ENCODE peak calls at places on chromosome 16, in seven cellular contexts. A, V, I, L, Z, T and D are unnamed samples. For H3K9me3, the result is how much of the 10 kb centered on the place peaks cover.

GRCh38 chr16:70433456-70434103 is 5.3 kb downstream of the ST3GAL2 start:
- DNase-seq in A (no peak), V (no peak), I (no peak), L (peak), Z (peak), T (peak), D (peak)

GRCh38 chr16:21159281-21159951 is 942 bp downstream of the LDAF1 start:
- DNase-seq in A (no peak), V (peak), I (no peak), L (peak), Z (peak), T (peak), D (peak)

GRCh38 chr16:89122322-89122831 is 28.7 kb downstream of the ACSF3 start:
- DNase-seq in A (no peak), V (no peak), I (no peak), L (no peak), Z (no peak), T (peak), D (peak)

GRCh38 chr16:6880263-6880662 is 452.4 kb upstream of the RBFOX1 start:
- DNase-seq in A (no peak), V (no peak), I (no peak), L (no peak), Z (no peak), T (no peak), D (no peak)

GRCh38 chr16:77618011-77618410 is 104.3 kb upstream of the NUDT7 start:
- DNase-seq in A (no peak), V (no peak), I (no peak), L (peak), Z (no peak), T (no peak), D (no peak)

GRCh38 chr16:57383276-57384247 is 11.3 kb downstream of the CX3CL1 start:
- DNase-seq in A (no peak), V (no peak), I (no peak), L (no peak), Z (peak), T (no peak), D (peak)

GRCh38 chr16:67173323-67173722 is 3.0 kb downstream of the NOL3 start:
- DNase-seq in A (no peak), V (no peak), I (no peak), L (no peak), Z (no peak), T (no peak), D (no peak)

GRCh38 chr16:62899737-62900136 is 863.5 kb upstream of the CDH8 start:
- DNase-seq in A (no peak), V (no peak), I (no peak), L (no peak), Z (no peak), T (no peak), D (no peak)

GRCh38 chr16:87979352-87979751 is 28.1 kb downstream of the BANP start:
- DNase-seq in A (no peak), V (no peak), I (no peak), L (no peak), Z (no peak), T (no peak), D (no peak)

GRCh38 chr16:56999409-57000270 is 10.3 kb downstream of the NLRC5 start:
- DNase-seq in A (no peak), V (no peak), I (no peak), L (no peak), Z (no peak), T (no peak), D (no peak)

GRCh38 chr16:24995033-24995432 is 20.1 kb downstream of the ARHGAP17 start:
- DNase-seq in A (no peak), V (no peak), I (no peak), L (no peak), Z (no peak), T (no peak), D (no peak)

DNA sequence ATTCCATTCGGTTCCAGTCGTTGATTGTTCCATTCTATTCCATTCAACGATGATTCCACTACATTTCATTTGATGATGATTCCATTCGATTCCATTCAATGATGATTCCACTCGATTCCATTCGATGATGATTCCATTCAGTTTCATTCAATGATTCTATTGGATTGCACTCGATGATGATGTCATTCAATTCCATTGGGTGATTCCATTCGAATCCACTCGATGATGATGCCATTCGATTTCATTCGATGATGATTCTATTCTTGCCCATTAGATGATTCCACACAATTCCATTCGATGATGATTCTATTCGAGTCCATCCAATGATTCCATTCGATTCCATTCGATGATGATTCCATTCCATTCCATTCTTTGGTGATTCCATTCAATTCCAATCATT is 1283.7 kb downstream of the TP53TG3F start:
- DNase-seq in A (no peak), V (no peak), I (no peak), L (no peak), Z (no peak), T (no peak), D (no peak)
- H3K9me3 ChIP-seq in A (under half), V (under half), I (half or more), L (under half), Z (under half), T (half or more), D (under half)

GRCh38 chr16:85626191-85626951 is 13.2 kb downstream of the GSE1 start:
- DNase-seq in A (no peak), V (peak), I (no peak), L (no peak), Z (no peak), T (no peak), D (no peak)
- H3K4me2 ChIP-seq in A (peak), V (peak), I (no peak), L (no peak), Z (no peak), T (no peak), D (no peak)

GRCh38 chr16:35711958-35712357 is 2252.5 kb downstream of the TP53TG3F start:
- DNase-seq in A (no peak), V (no peak), I (no peak), L (no peak), Z (no peak), T (no peak), D (no peak)
- H3K9me3 ChIP-seq in A (half or more), V (under half), I (under half), L (under half), Z (under half), T (under half), D (under half)

DNA sequence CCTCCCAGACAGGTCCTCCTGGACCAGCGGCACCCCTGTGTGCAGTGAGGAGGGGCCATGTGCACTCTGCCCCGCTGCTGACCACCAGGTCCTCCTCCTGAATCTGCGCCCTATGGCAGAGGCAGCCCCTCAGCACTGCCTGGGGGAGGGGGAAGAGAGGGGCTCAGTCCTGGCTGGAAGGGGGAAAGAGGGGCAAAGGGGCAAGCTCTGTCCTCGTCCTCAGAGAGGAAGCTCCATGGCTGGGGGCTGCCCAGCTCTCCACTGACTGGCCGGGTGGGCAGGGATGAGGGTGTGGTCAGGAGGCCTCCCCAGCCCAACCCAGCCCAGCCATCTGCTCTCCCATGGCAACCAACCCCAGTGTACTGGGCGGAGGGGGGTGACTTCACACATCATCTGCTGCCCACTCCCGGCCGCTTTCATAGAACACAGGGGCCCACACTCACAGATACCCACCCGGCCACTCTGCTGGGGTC is 5.5 kb upstream of the BCAR1 start:
- DNase-seq in A (no peak), V (peak), I (no peak), L (peak), Z (peak), T (no peak), D (peak)
- H3K4me2 ChIP-seq in A (peak), V (peak), I (peak), L (no peak), Z (peak), T (no peak), D (peak)

DNA sequence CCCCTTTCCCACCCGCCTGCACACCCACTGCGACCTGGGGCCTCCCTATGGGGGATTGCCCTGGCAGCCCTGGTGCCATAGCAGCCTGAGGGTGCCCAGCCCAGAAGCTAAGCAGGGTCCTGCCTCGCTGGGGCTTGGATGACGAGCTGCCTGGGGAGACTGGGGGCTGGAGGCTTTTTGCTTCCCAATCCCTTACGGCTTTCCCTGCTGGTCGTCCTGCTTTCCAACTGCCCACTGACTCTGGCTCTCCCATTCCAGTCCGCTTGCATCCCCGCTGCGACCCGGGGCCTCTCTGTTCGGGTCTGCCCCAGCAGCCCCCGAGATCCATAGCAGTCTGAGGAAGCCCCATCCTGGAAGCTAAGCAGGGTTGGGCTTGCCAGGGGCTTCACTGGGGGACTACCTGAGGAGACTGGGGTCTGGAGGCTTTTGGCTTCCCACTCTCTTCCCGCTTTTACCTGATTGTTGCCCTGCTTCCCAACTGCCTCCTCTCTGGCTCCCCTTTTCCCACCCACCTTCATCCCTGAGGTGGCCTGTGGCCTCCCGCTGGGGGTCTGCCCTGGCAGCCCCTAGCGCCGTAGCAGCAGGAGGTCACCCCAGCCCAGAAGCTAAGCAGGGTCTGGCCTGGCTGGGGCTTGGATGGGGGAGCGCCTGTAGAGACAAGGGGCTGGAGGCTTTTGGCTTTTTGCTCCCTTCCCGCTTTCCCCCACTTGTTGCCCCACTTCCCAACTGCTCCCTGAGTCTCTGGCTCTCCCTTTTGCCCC is 2292.8 kb downstream of the TP53TG3F start:
- DNase-seq in A (no peak), V (no peak), I (no peak), L (no peak), Z (no peak), T (no peak), D (peak)
- H3K9me3 ChIP-seq in A (half or more), V (under half), I (under half), L (under half), Z (under half), T (under half), D (under half)

GRCh38 chr16:23252310-23252709 is 49.8 kb upstream of the SCNN1B start:
- DNase-seq in A (no peak), V (no peak), I (no peak), L (no peak), Z (no peak), T (no peak), D (no peak)

GRCh38 chr16:23257682-23258081 is 44.4 kb upstream of the SCNN1B start:
- DNase-seq in A (no peak), V (no peak), I (no peak), L (no peak), Z (no peak), T (no peak), D (no peak)

GRCh38 chr16:23256440-23256839 is 45.7 kb upstream of the SCNN1B start:
- DNase-seq in A (no peak), V (no peak), I (no peak), L (no peak), Z (no peak), T (no peak), D (no peak)

GRCh38 chr16:23255000-23255399 is 47.1 kb upstream of the SCNN1B start:
- DNase-seq in A (no peak), V (no peak), I (no peak), L (no peak), Z (no peak), T (no peak), D (no peak)

DNA sequence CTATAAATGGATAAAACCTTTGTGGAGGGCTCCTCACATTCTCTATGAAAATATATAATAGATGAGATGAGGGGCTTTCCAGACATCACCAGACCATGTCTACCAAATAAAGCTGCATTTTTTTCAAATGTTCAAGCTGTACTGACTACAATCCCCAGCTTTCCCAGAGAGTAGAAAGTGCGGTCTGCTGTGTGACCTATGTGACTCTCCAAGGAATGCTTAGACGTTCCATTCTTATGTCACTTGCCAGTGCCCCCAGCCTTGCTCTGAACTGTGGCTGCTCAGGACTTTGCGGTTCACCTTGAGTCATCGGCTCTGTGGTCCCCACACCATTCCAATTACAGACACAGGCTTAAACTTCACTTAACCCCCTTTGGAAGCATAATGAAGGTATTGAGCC is 47.8 kb upstream of the SCNN1B start:
- DNase-seq in A (no peak), V (peak), I (no peak), L (no peak), Z (peak), T (no peak), D (peak)
- H3K4me2 ChIP-seq in A (no peak), V (no peak), I (no peak), L (no peak), Z (no peak), T (no peak), D (peak)

GRCh38 chr16:10419701-10420100 is 33.8 kb downstream of the ATF7IP2 start:
- DNase-seq in A (no peak), V (no peak), I (no peak), L (no peak), Z (no peak), T (no peak), D (no peak)
- H3K9me3 ChIP-seq in A (under half), V (under half), I (under half), L (under half), Z (under half), T (under half), D (under half)